ENCODE peak calls at places on chromosomes 5 and 9, in nine cellular contexts. U is activated T-helper 2 cell treated with anti-CD3 and anti-CD28 coated beads, Interferon-gamma antibody, Interleukin-2, Interleukin-4, amounts not matched to agents 10 μg/mL and 5 μg/mL and 100 μg/mL, durations not matched to agents 14 hours and 24 hours and 36 hours; M is sciatic nerve; P is cardiac muscle cell; R is heart left ventricle; Q is 8988T; G is stimulated activated effector memory CD8-positive, alpha-beta T cell treated with anti-CD3 and anti-CD28 coated beads, Interleukin-12 subunit alpha, Interleukin-12 subunit beta, amount 100 ng/mL, for 72 hours; K is T-cell; L is Kasumi-1. W is an unnamed sample.

GRCh38 chr5:124698774-124699173 is 47.7 kb downstream of the ZNF608 start:
- DNase-seq in Q (no peak), G (no peak), R (no peak), U (no peak), M (no peak), L (no peak), K (no peak), P (no peak), W (no peak)

GRCh38 chr5:173472784-173473278 is 143.6 kb downstream of the BOD1 start:
- DNase-seq in P (peak), R (no peak), M (no peak), L (no peak), G (no peak), K (no peak), U (no peak), Q (no peak), W (no peak)

GRCh38 chr5:87151547-87151946 is 116.1 kb upstream of the RASA1 start:
- DNase-seq in K (no peak), R (no peak), U (no peak), M (no peak), Q (no peak), P (peak), L (peak), G (no peak), W (no peak)

GRCh38 chr9:133477992-133478850 is 678 bp downstream of the SLC2A6 start:
- DNase-seq in M (no peak), G (no peak), Q (no peak), L (peak), P (peak), U (no peak), K (no peak), R (peak), W (no peak)

GRCh38 chr9:116673375-116673774 is 13.7 kb upstream of the TRIM32 start:
- DNase-seq in Q (no peak), R (no peak), L (no peak), G (no peak), P (peak), K (no peak), M (no peak), U (no peak), W (no peak)

GRCh38 chr5:114237766-114238165 is 124.1 kb upstream of the KCNN2 start:
- DNase-seq in U (no peak), K (no peak), P (peak), M (no peak), L (peak), G (no peak), R (no peak), Q (no peak), W (no peak)

GRCh38 chr9:112921549-112921948 is 30.9 kb upstream of the SLC46A2 start:
- DNase-seq in Q (no peak), G (no peak), K (no peak), P (peak), R (no peak), M (no peak), U (no peak), L (peak), W (no peak)

GRCh38 chr5:65674749-65675148 is 47.2 kb downstream of the SGTB start:
- DNase-seq in R (no peak), M (no peak), Q (no peak), G (no peak), P (peak), U (no peak), L (no peak), K (no peak), W (no peak)

GRCh38 chr9:131012396-131012917 is 3.5 kb downstream of the LAMC3 start:
- DNase-seq in P (peak), L (no peak), U (no peak), G (no peak), Q (no peak), K (no peak), R (peak), M (no peak), W (no peak)

GRCh38 chr9:33468797-33469621 is 4.7 kb downstream of the NOL6 start:
- DNase-seq in M (peak), L (no peak), Q (no peak), R (peak), K (no peak), U (no peak), G (no peak), P (no peak), W (peak)

GRCh38 chr9:23750808-23751207 is 75.2 kb downstream of the ELAVL2 start:
- DNase-seq in M (no peak), G (no peak), Q (no peak), R (no peak), K (no peak), P (no peak), L (no peak), U (no peak), W (no peak)

GRCh38 chr5:113989913-113990305 is 372.0 kb upstream of the KCNN2 start:
- DNase-seq in P (no peak), R (no peak), Q (no peak), L (no peak), K (no peak), G (no peak), U (no peak), M (no peak), W (no peak)

GRCh38 chr9:105216440-105217178 is 27.8 kb upstream of the SLC44A1 start:
- DNase-seq in P (peak), K (no peak), U (no peak), M (no peak), R (no peak), Q (no peak), G (no peak), L (no peak), W (no peak)

GRCh38 chr5:1166370-1166769 is 35.0 kb upstream of the SLC6A19 start:
- DNase-seq in Q (no peak), R (no peak), L (no peak), U (no peak), P (no peak), G (no peak), K (no peak), M (no peak), W (no peak)

GRCh38 chr9:74573792-74574191 is 76.7 kb downstream of the RORB start:
- DNase-seq in P (peak), G (no peak), U (no peak), M (no peak), L (peak), K (no peak), R (no peak), Q (no peak), W (no peak)

W was measured in CD4-positive, alpha-beta memory T cell.